ENCODE peak calls at places on chromosomes 3 and 15, in eight cellular contexts. D, N, F, U, K, L, Q and O are unnamed samples.

GRCh38 chr15:89740137-89740536 is 10.9 kb downstream of the MESP1 start:
- DNase-seq in D (no peak), N (peak; percentile 85), F (peak; percentile 61), U (no peak), K (peak; percentile 65), L (peak; percentile 75), Q (no peak), O (no peak)

GRCh38 chr3:188746291-188746783 is 425.4 kb upstream of the TPRG1 start:
- DNase-seq in D (no peak), N (no peak), F (no peak), U (no peak), K (no peak), L (no peak), Q (no peak), O (no peak)

GRCh38 chr3:111454551-111454950 is 87.4 kb upstream of the CD96 start:
- DNase-seq in D (no peak), N (no peak), F (no peak), U (no peak), K (no peak), L (no peak), Q (no peak), O (no peak)

GRCh38 chr15:56964182-56964581 is 45.7 kb downstream of the TCF12 start:
- DNase-seq in D (no peak), N (peak; percentile 54), F (no peak), U (no peak), K (no peak), L (no peak), Q (no peak), O (no peak)

GRCh38 chr3:158470944-158471638 is 99.9 kb upstream of the MLF1 start:
- DNase-seq in D (no peak), N (no peak), F (no peak), U (no peak), K (no peak), L (no peak), Q (no peak), O (no peak)

GRCh38 chr3:78201066-78201465 is 1161.2 kb downstream of the ROBO2 start:
- DNase-seq in D (no peak), N (no peak), F (no peak), U (no peak), K (no peak), L (no peak), Q (no peak), O (no peak)

GRCh38 chr15:92393994-92394326 is 279 bp downstream of the ST8SIA2 start:
- DNase-seq in D (no peak), N (no peak), F (no peak), U (no peak), K (no peak), L (no peak), Q (no peak), O (no peak)

GRCh38 chr15:75561888-75562287 is 17.2 kb downstream of the PTPN9 start:
- DNase-seq in D (no peak), N (no peak), F (no peak), U (no peak), K (no peak), L (no peak), Q (no peak), O (no peak)

GRCh38 chr3:19934098-19934566 is at the start of gene EFHB:
- DNase-seq in D (no peak), N (peak; percentile 46), F (no peak), U (no peak), K (peak; percentile 43), L (peak; percentile 47), Q (no peak), O (no peak)

GRCh38 chr3:68057637-68058320 is 403.4 kb upstream of the SUCLG2 start:
- DNase-seq in D (no peak), N (no peak), F (no peak), U (no peak), K (no peak), L (no peak), Q (no peak), O (no peak)

GRCh38 chr3:127791221-127791913 is 30.9 kb downstream of the MGLL start:
- DNase-seq in D (peak; percentile 34), N (peak; percentile 69), F (no peak), U (no peak), K (no peak), L (peak; percentile 50), Q (no peak), O (peak; percentile 67)

GRCh38 chr3:104102386-104102785 is 1264.3 kb upstream of the ALCAM start:
- DNase-seq in D (no peak), N (peak; percentile 78), F (peak; percentile 15), U (no peak), K (no peak), L (peak; percentile 39), Q (no peak), O (peak; percentile 15)

GRCh38 chr15:75672646-75673425 is 25.1 kb downstream of the SNX33 start:
- DNase-seq in D (no peak), N (no peak), F (peak; percentile 86), U (no peak), K (no peak), L (peak; percentile 57), Q (peak; percentile 86), O (peak; percentile 31)

GRCh38 chr3:98843301-98843959 is 58.1 kb downstream of the DCBLD2 start:
- DNase-seq in D (no peak), N (no peak), F (peak; percentile 35), U (no peak), K (no peak), L (no peak), Q (no peak), O (no peak)

GRCh38 chr3:119228290-119229145 is 12.2 kb downstream of the B4GALT4 start:
- DNase-seq in D (no peak), N (no peak), F (no peak), U (no peak), K (no peak), L (no peak), Q (no peak), O (no peak)

GRCh38 chr15:65766422-65767263 is 25.4 kb downstream of the DENND4A start:
- DNase-seq in D (no peak), N (no peak), F (no peak), U (no peak), K (no peak), L (no peak), Q (no peak), O (no peak)

GRCh38 chr15:64883097-64883581 is 28.6 kb upstream of the ANKDD1A start:
- DNase-seq in D (no peak), N (peak; percentile 79), F (no peak), U (no peak), K (no peak), L (no peak), Q (no peak), O (no peak)

GRCh38 chr15:88376574-88377174 is 90.5 kb downstream of the MRPL46 start:
- DNase-seq in D (no peak), N (no peak), F (no peak), U (no peak), K (no peak), L (no peak), Q (no peak), O (no peak)

GRCh38 chr3:38585791-38586420 is 63.6 kb downstream of the SCN5A start:
- DNase-seq in D (peak; percentile 28), N (no peak), F (no peak), U (no peak), K (no peak), L (no peak), Q (peak; percentile 33), O (no peak)

GRCh38 chr15:52559022-52559421 is 9.8 kb downstream of the ARPP19 start:
- DNase-seq in D (no peak), N (peak; percentile 60), F (no peak), U (no peak), K (no peak), L (no peak), Q (no peak), O (no peak)

GRCh38 chr3:47394140-47394855 is 13.5 kb downstream of the PTPN23 start:
- DNase-seq in D (no peak), N (no peak), F (peak; percentile 49), U (no peak), K (no peak), L (no peak), Q (no peak), O (no peak)

GRCh38 chr3:32913790-32914446 is 37.5 kb upstream of the CCR4 start:
- DNase-seq in D (peak; percentile 75), N (no peak), F (no peak), U (no peak), K (peak; percentile 83), L (no peak), Q (peak; percentile 82), O (no peak)

GRCh38 chr3:1468145-1468544 is 375.3 kb downstream of the CNTN6 start:
- DNase-seq in D (no peak), N (no peak), F (no peak), U (no peak), K (no peak), L (no peak), Q (no peak), O (no peak)

GRCh38 chr3:194293546-194294198 is 57.5 kb downstream of the CPN2 start:
- DNase-seq in D (no peak), N (no peak), F (no peak), U (no peak), K (no peak), L (no peak), Q (no peak), O (no peak)

GRCh38 chr15:92801412-92801773 is 98.7 kb upstream of the CHD2 start:
- DNase-seq in D (no peak), N (no peak), F (peak; percentile 99), U (no peak), K (no peak), L (no peak), Q (no peak), O (no peak)

GRCh38 chr3:194158942-194159439 is 23.0 kb downstream of the HES1 start:
- DNase-seq in D (no peak), N (no peak), F (no peak), U (no peak), K (no peak), L (no peak), Q (no peak), O (no peak)

GRCh38 chr3:64163755-64164148 is 61.5 kb downstream of the PRICKLE2 start:
- DNase-seq in D (no peak), N (peak; percentile 47), F (no peak), U (no peak), K (no peak), L (no peak), Q (no peak), O (peak; percentile 93)

GRCh38 chr3:56304069-56304468 is 164.2 kb downstream of the ERC2 start:
- DNase-seq in D (no peak), N (no peak), F (no peak), U (no peak), K (no peak), L (no peak), Q (no peak), O (no peak)

GRCh38 chr3:73029321-73029796 is 32.1 kb upstream of the EBLN2 start:
- DNase-seq in D (no peak), N (no peak), F (peak; percentile 83), U (no peak), K (no peak), L (no peak), Q (no peak), O (no peak)